ENCODE peak calls at places on chromosome 21, in nine cellular contexts. K is NCI-H2107; R is naive thymus-derived CD8-positive, alpha-beta T cell; O is choroid plexus epithelial cell; M is adrenal gland; F is ELR; U is iPS DF 6.9; G is left ventricle myocardium superior; S is psoas muscle. I is an unnamed sample.
A peak's percentile ranks its signal among the peaks of the same experiment; 100 is the strongest.

GRCh38 chr21:36310016-36310415 is 10.0 kb upstream of the MORC3 start:
- DNase-seq in K (no peak), R (no peak), O (no peak), M (no peak), F (no peak), U (no peak), G (no peak), S (no peak), I (no peak)

GRCh38 chr21:31484219-31484618 is 140.2 kb upstream of the TIAM1 start:
- DNase-seq in K (no peak), R (no peak), O (no peak), M (no peak), F (no peak), U (no peak), G (no peak), S (no peak), I (no peak)

GRCh38 chr21:29526545-29526944 is 227.8 kb downstream of the BACH1 start:
- DNase-seq in K (no peak), R (no peak), O (no peak), M (no peak), F (no peak), U (no peak), G (no peak), S (no peak), I (no peak)

GRCh38 chr21:34984356-34984755 is 64.7 kb downstream of the RUNX1 start:
- DNase-seq in K (no peak), R (no peak), O (no peak), M (no peak), F (no peak), U (no peak), G (no peak), S (no peak), I (no peak)

GRCh38 chr21:15433091-15433490 is 296.7 kb upstream of the USP25 start:
- DNase-seq in K (no peak), R (no peak), O (no peak), M (no peak), F (no peak), U (no peak), G (no peak), S (no peak), I (no peak)

GRCh38 chr21:15212214-15212613 is 147.4 kb upstream of the NRIP1 start:
- DNase-seq in K (no peak), R (no peak), O (no peak), M (no peak), F (no peak), U (no peak), G (no peak), S (no peak), I (no peak)

GRCh38 chr21:42570841-42571387 is 57.3 kb downstream of the SLC37A1 start:
- DNase-seq in K (no peak), R (no peak), O (no peak), M (peak; percentile 16), F (no peak), U (no peak), G (no peak), S (peak; percentile 39), I (no peak)

GRCh38 chr21:14900058-14900457 is 164.7 kb downstream of the NRIP1 start:
- DNase-seq in K (no peak), R (no peak), O (no peak), M (no peak), F (peak; percentile 70), U (no peak), G (no peak), S (no peak), I (peak; percentile 59)

GRCh38 chr21:45655071-45655470 is 11.5 kb downstream of the PCBP3 start:
- DNase-seq in K (no peak), R (no peak), O (peak; percentile 68), M (no peak), F (peak; percentile 21), U (no peak), G (no peak), S (no peak), I (no peak)

GRCh38 chr21:33246506-33246905 is 16.8 kb downstream of the IFNAR2 start:
- DNase-seq in K (no peak), R (no peak), O (no peak), M (no peak), F (no peak), U (no peak), G (no peak), S (no peak), I (no peak)

GRCh38 chr21:26007911-26008579 is 162.5 kb downstream of the APP start:
- DNase-seq in K (peak; percentile 32), R (no peak), O (peak; percentile 47), M (no peak), F (no peak), U (no peak), G (no peak), S (no peak), I (no peak)

GRCh38 chr21:44497641-44498243 is 42.3 kb downstream of the KRTAP10-1 start:
- DNase-seq in K (peak; percentile 62), R (no peak), O (no peak), M (no peak), F (no peak), U (no peak), G (no peak), S (peak; percentile 41), I (no peak)

GRCh38 chr21:29290245-29290644 is 8.5 kb upstream of the BACH1 start:
- DNase-seq in K (no peak), R (no peak), O (no peak), M (no peak), F (no peak), U (no peak), G (no peak), S (no peak), I (no peak)

GRCh38 chr21:15446193-15446592 is 283.6 kb upstream of the USP25 start:
- DNase-seq in K (no peak), R (no peak), O (no peak), M (no peak), F (no peak), U (no peak), G (peak; percentile 22), S (no peak), I (no peak)

GRCh38 chr21:22164912-22165311 is 1166.7 kb downstream of the NCAM2 start:
- DNase-seq in K (no peak), R (no peak), O (no peak), M (no peak), F (no peak), U (no peak), G (no peak), S (no peak), I (no peak)

GRCh38 chr21:34091607-34092006 is 18.2 kb downstream of the MRPS6 start:
- DNase-seq in K (no peak), R (no peak), O (no peak), M (no peak), F (peak; percentile 32), U (no peak), G (no peak), S (no peak), I (no peak)

GRCh38 chr21:14767192-14767852 is 221.2 kb upstream of the SAMSN1 start:
- DNase-seq in K (no peak), R (no peak), O (no peak), M (no peak), F (no peak), U (no peak), G (no peak), S (no peak), I (no peak)

GRCh38 chr21:27480841-27481261 is 514.0 kb upstream of the ADAMTS5 start:
- DNase-seq in K (no peak), R (no peak), O (peak; percentile 46), M (no peak), F (peak; percentile 55), U (no peak), G (no peak), S (no peak), I (peak; percentile 37)

GRCh38 chr21:34722684-34723300 is 54.0 kb downstream of the CLIC6 start:
- DNase-seq in K (no peak), R (peak; percentile 20), O (no peak), M (no peak), F (no peak), U (no peak), G (no peak), S (no peak), I (no peak)

GRCh38 chr21:39612233-39613028 is at the start of gene B3GALT5:
- DNase-seq in K (no peak), R (no peak), O (peak; percentile 34), M (no peak), F (peak; percentile 63), U (peak; percentile 37), G (no peak), S (no peak), I (no peak)

GRCh38 chr21:34946385-34947121 is 102.5 kb downstream of the RUNX1 start:
- DNase-seq in K (no peak), R (no peak), O (no peak), M (no peak), F (no peak), U (no peak), G (no peak), S (no peak), I (no peak)

GRCh38 chr21:32516729-32517649 is 68.3 kb downstream of the TCP10L start:
- DNase-seq in K (no peak), R (no peak), O (peak; percentile 98), M (peak; percentile 43), F (peak; percentile 96), U (no peak), G (no peak), S (no peak), I (peak; percentile 77)

GRCh38 chr21:45016491-45017375 is 57.6 kb upstream of the ADARB1 start:
- DNase-seq in K (no peak), R (no peak), O (no peak), M (peak; percentile 10), F (no peak), U (no peak), G (peak; percentile 26), S (peak; percentile 40), I (no peak)

GRCh38 chr21:25952306-25952705 is 217.5 kb downstream of the GABPA start:
- DNase-seq in K (no peak), R (no peak), O (no peak), M (no peak), F (no peak), U (no peak), G (no peak), S (no peak), I (no peak)

GRCh38 chr21:46051379-46051770 is 46.5 kb upstream of the COL6A2 start:
- DNase-seq in K (no peak), R (no peak), O (no peak), M (no peak), F (no peak), U (no peak), G (no peak), S (no peak), I (no peak)

GRCh38 chr21:43323244-43324005 is 103.5 kb downstream of the SIK1 start:
- DNase-seq in K (no peak), R (no peak), O (no peak), M (peak; percentile 84), F (no peak), U (no peak), G (peak; percentile 91), S (peak; percentile 88), I (no peak)

GRCh38 chr21:16741228-16741665 is 771.6 kb upstream of the CXADR start:
- DNase-seq in K (no peak), R (no peak), O (no peak), M (peak; percentile 18), F (no peak), U (no peak), G (peak; percentile 53), S (no peak), I (no peak)

GRCh38 chr21:34812510-34813265 is 143.9 kb downstream of the CLIC6 start:
- DNase-seq in K (no peak), R (no peak), O (peak; percentile 96), M (no peak), F (peak; percentile 91), U (no peak), G (no peak), S (no peak), I (peak; percentile 96)

GRCh38 chr21:33308586-33309490 is 15.9 kb upstream of the IFNAR1 start:
- DNase-seq in K (peak; percentile 86), R (no peak), O (peak; percentile 69), M (no peak), F (no peak), U (no peak), G (no peak), S (no peak), I (no peak)

GRCh38 chr21:34567574-34567973 is 47.3 kb downstream of the RCAN1 start:
- DNase-seq in K (no peak), R (no peak), O (no peak), M (no peak), F (no peak), U (no peak), G (no peak), S (no peak), I (no peak)

GRCh38 chr21:31781737-31782136 is 49.8 kb upstream of the SCAF4 start:
- DNase-seq in K (no peak), R (no peak), O (peak; percentile 73), M (peak; percentile 43), F (peak; percentile 16), U (no peak), G (peak; percentile 34), S (no peak), I (peak; percentile 4)

I was measured in HFFc6.